ENCODE peak calls at places on chromosome 5, in seven cellular contexts. O is glomerular endothelial cell; Z is activated T-helper 1 cell treated with Interleukin-2 at 50 U/mL for 16 hours; R is fibroblast of gingiva; E is DMS153; L is stimulated activated CD4-positive, alpha-beta T cell treated with anti-CD3 and anti-CD28 coated beads, Interleukin-4, amount 100 ng/mL, for 1 hour; U is stimulated activated naive CD8-positive, alpha-beta T cell treated with anti-CD3 and anti-CD28 coated beads, Interleukin-15, Interleukin-2, amounts not matched to agents 100 U/mL and 50 U/mL, for 24 hours. N is an unnamed sample.

GRCh38 chr5:58457040-58457439 is 2.8 kb downstream of the PLK2 start:
- DNase-seq in U (no peak), R (no peak), L (no peak), Z (no peak), O (no peak), E (no peak), N (no peak)

GRCh38 chr5:179246227-179246626 is 99.0 kb downstream of the ADAMTS2 start:
- DNase-seq in L (no peak), E (no peak), R (no peak), U (no peak), O (no peak), Z (no peak), N (no peak)

GRCh38 chr5:5902665-5903064 is 475.7 kb downstream of the MED10 start:
- DNase-seq in R (no peak), Z (no peak), U (no peak), O (no peak), L (no peak), E (no peak), N (no peak)

GRCh38 chr5:9454012-9454481 is 91.8 kb downstream of the SEMA5A start:
- DNase-seq in O (no peak), Z (no peak), R (no peak), E (no peak), L (no peak), U (no peak), N (no peak)

GRCh38 chr5:150672237-150672883 is 11.3 kb downstream of the MYOZ3 start:
- DNase-seq in U (peak), L (peak), Z (no peak), O (no peak), R (no peak), E (no peak), N (peak)

GRCh38 chr5:66697796-66698564 is 101.8 kb downstream of the MAST4 start:
- DNase-seq in L (no peak), Z (no peak), U (no peak), O (no peak), E (no peak), R (no peak), N (no peak)

GRCh38 chr5:156420665-156421064 is 93.7 kb downstream of the SGCD start:
- DNase-seq in U (no peak), R (no peak), E (no peak), L (no peak), O (no peak), Z (no peak), N (no peak)

GRCh38 chr5:57598097-57598496 is 115.5 kb upstream of the ACTBL2 start:
- DNase-seq in U (no peak), L (no peak), E (no peak), O (no peak), Z (no peak), R (no peak), N (no peak)

GRCh38 chr5:80034962-80035821 is at the start of gene THBS4:
- DNase-seq in O (no peak), R (no peak), Z (no peak), U (peak), E (no peak), L (peak), N (peak)

GRCh38 chr5:157108961-157109360 is at the start of gene HAVCR2:
- DNase-seq in Z (peak), R (no peak), O (no peak), U (peak), E (no peak), L (peak), N (peak)

GRCh38 chr5:2752875-2753435 is 1.5 kb upstream of the IRX2 start:
- DNase-seq in R (no peak), O (no peak), L (no peak), Z (no peak), U (no peak), E (peak), N (no peak)

GRCh38 chr5:146338774-146339714 is at the start of gene POU4F3:
- DNase-seq in Z (no peak), R (no peak), O (no peak), L (no peak), U (no peak), E (no peak), N (no peak)

GRCh38 chr5:78429332-78429849 is 69.0 kb downstream of the SCAMP1 start:
- DNase-seq in Z (no peak), U (no peak), O (no peak), L (no peak), E (no peak), R (no peak), N (no peak)

GRCh38 chr5:15574806-15575205 is 74.8 kb downstream of the FBXL7 start:
- DNase-seq in Z (no peak), O (no peak), R (peak), U (no peak), L (no peak), E (no peak), N (no peak)

GRCh38 chr5:43619380-43619779 is 16.4 kb downstream of the NNT start:
- DNase-seq in O (no peak), L (no peak), E (no peak), U (no peak), Z (no peak), R (peak), N (no peak)

GRCh38 chr5:100889165-100889564 is 13.9 kb downstream of the ST8SIA4 start:
- DNase-seq in E (no peak), R (no peak), Z (no peak), O (no peak), U (no peak), L (no peak), N (no peak)

GRCh38 chr5:139811076-139811607 is 15.5 kb downstream of the PSD2 start:
- DNase-seq in U (no peak), L (no peak), E (no peak), Z (no peak), O (no peak), R (no peak), N (no peak)

GRCh38 chr5:176388003-176388340 is 426 bp downstream of the NOP16 start:
- DNase-seq in E (no peak), O (no peak), L (no peak), R (no peak), U (no peak), Z (no peak), N (no peak)

GRCh38 chr5:32794086-32794485 is 83.0 kb downstream of the NPR3 start:
- DNase-seq in L (no peak), U (no peak), Z (no peak), R (peak), O (no peak), E (no peak), N (no peak)

GRCh38 chr5:58019614-58020013 is 440.3 kb downstream of the PLK2 start:
- DNase-seq in E (no peak), R (peak), L (no peak), O (peak), U (no peak), Z (no peak), N (no peak)

GRCh38 chr5:89457411-89458329 is 574.7 kb upstream of the MEF2C start:
- DNase-seq in O (no peak), Z (no peak), L (no peak), U (no peak), E (peak), R (peak), N (no peak)

GRCh38 chr5:61596265-61596664 is 264.2 kb downstream of the ZSWIM6 start:
- DNase-seq in R (no peak), E (no peak), O (no peak), U (no peak), L (no peak), Z (no peak), N (no peak)

GRCh38 chr5:148072207-148072606 is 8.4 kb downstream of the SPINK5 start:
- DNase-seq in Z (no peak), O (no peak), R (no peak), E (no peak), L (no peak), U (no peak), N (no peak)

GRCh38 chr5:10201223-10201868 is 48.3 kb downstream of the ATPSCKMT start:
- DNase-seq in E (no peak), U (no peak), R (peak), O (no peak), L (no peak), Z (no peak), N (no peak)

GRCh38 chr5:10329808-10330481 is 22.2 kb upstream of the CMBL start:
- DNase-seq in E (no peak), L (no peak), Z (no peak), U (no peak), R (peak), O (no peak), N (no peak)

GRCh38 chr5:169745441-169746146 is 108.5 kb downstream of the DOCK2 start:
- DNase-seq in O (no peak), U (no peak), L (no peak), E (no peak), Z (no peak), R (peak), N (no peak)

GRCh38 chr5:83711982-83712601 is 8.6 kb downstream of the HAPLN1 start:
- DNase-seq in U (peak), L (no peak), O (peak), R (peak), Z (no peak), E (peak), N (no peak)

GRCh38 chr5:1540831-1541661 is 17.3 kb upstream of the LPCAT1 start:
- DNase-seq in Z (no peak), O (no peak), R (no peak), E (no peak), L (no peak), U (no peak), N (peak)